ENCODE peak calls at places on chromosomes 7 and 10, in seven cellular contexts. H is fibroblast of lung; R is myocyte; S is CD4-positive, alpha-beta T cell; C is HTR-8/SVneo; Q is cardiac septum; U is GOT3. A is an unnamed sample.

GRCh38 chr10:5999440-6000165 is 22.3 kb upstream of the IL15RA start:
- DNase-seq in S (no peak), C (no peak), Q (no peak), H (no peak), R (no peak), U (no peak), A (no peak)

GRCh38 chr10:74825371-74826141 is 844 bp upstream of the KAT6B start:
- DNase-seq in U (peak), H (no peak), S (peak), Q (peak), R (no peak), C (no peak), A (no peak)

GRCh38 chr10:2341298-2341697 is 604.0 kb upstream of the ADARB2 start:
- DNase-seq in U (no peak), Q (no peak), S (no peak), H (no peak), C (no peak), R (no peak), A (no peak)

GRCh38 chr7:95198891-95199290 is 125.4 kb downstream of the PON1 start:
- DNase-seq in S (no peak), C (no peak), R (no peak), U (no peak), Q (no peak), H (no peak), A (no peak)

GRCh38 chr7:33958126-33958525 is 52.8 kb downstream of the BMPER start:
- DNase-seq in Q (no peak), U (no peak), S (no peak), C (no peak), H (no peak), R (no peak), A (no peak)

GRCh38 chr7:125084196-125084595 is 154.6 kb upstream of the POT1 start:
- DNase-seq in S (no peak), Q (no peak), U (no peak), C (no peak), R (no peak), H (no peak), A (no peak)

GRCh38 chr10:44985175-44985681 is 6.6 kb upstream of the DEPP1 start:
- DNase-seq in U (no peak), S (no peak), H (no peak), Q (no peak), R (peak), C (no peak), A (peak)

GRCh38 chr10:84837877-84838276 is 509.5 kb downstream of the CCSER2 start:
- DNase-seq in Q (no peak), R (no peak), U (no peak), C (no peak), S (no peak), H (no peak), A (no peak)

GRCh38 chr10:113958631-113959382 is 84.9 kb upstream of the ADRB1 start:
- DNase-seq in C (peak), Q (no peak), S (no peak), R (peak), U (peak), H (peak), A (peak)

GRCh38 chr10:69474688-69475432 is 23.6 kb downstream of the TSPAN15 start:
- DNase-seq in S (no peak), Q (no peak), C (peak), R (peak), H (peak), U (no peak), A (no peak)

GRCh38 chr7:72622532-72622931 is 205.5 kb downstream of the TYW1B start:
- DNase-seq in C (no peak), H (no peak), R (no peak), U (no peak), Q (no peak), S (no peak), A (no peak)

GRCh38 chr10:103153302-103153759 is 39.7 kb downstream of the NT5C2 start:
- DNase-seq in R (peak), S (no peak), U (no peak), H (peak), C (no peak), Q (no peak), A (no peak)

GRCh38 chr7:20535541-20535940 is 79.9 kb upstream of the ABCB5 start:
- DNase-seq in Q (no peak), S (no peak), H (no peak), R (no peak), C (no peak), U (no peak), A (no peak)

GRCh38 chr7:16657656-16658279 is 11.8 kb downstream of the BZW2 start:
- DNase-seq in C (peak), S (no peak), R (peak), U (no peak), H (peak), Q (no peak), A (no peak)

GRCh38 chr10:3811331-3811870 is 26.4 kb upstream of the KLF6 start:
- DNase-seq in Q (no peak), C (no peak), R (peak), H (peak), U (no peak), S (no peak), A (no peak)

GRCh38 chr10:35127289-35127891 is 744 bp downstream of the CREM start:
- DNase-seq in H (peak), U (peak), R (peak), C (peak), S (peak), Q (no peak), A (peak)

GRCh38 chr7:54846272-54846671 is 87.3 kb upstream of the SEC61G start:
- DNase-seq in Q (no peak), R (no peak), S (no peak), C (no peak), U (no peak), H (peak), A (no peak)

GRCh38 chr10:133087679-133088523 is at the start of gene ADGRA1:
- DNase-seq in R (peak), Q (no peak), H (no peak), U (no peak), S (no peak), C (no peak), A (no peak)

GRCh38 chr7:157228864-157229422 is 90.2 kb downstream of the UBE3C start:
- DNase-seq in S (peak), R (peak), Q (no peak), H (peak), C (peak), U (no peak), A (no peak)

GRCh38 chr10:69479737-69480412 is 28.6 kb downstream of the TSPAN15 start:
- DNase-seq in C (no peak), S (no peak), Q (no peak), H (no peak), U (no peak), R (peak), A (no peak)

GRCh38 chr7:138882249-138882648 is 84.3 kb upstream of the ATP6V0A4 start:
- DNase-seq in S (no peak), U (no peak), C (no peak), Q (no peak), R (no peak), H (no peak), A (no peak)

GRCh38 chr7:8817448-8818036 is 384.1 kb downstream of the NXPH1 start:
- DNase-seq in U (no peak), Q (no peak), H (no peak), C (no peak), R (no peak), S (no peak), A (no peak)

GRCh38 chr10:79321494-79321882 is 25.8 kb upstream of the PPIF start:
- DNase-seq in U (no peak), H (no peak), S (no peak), C (no peak), R (no peak), Q (no peak), A (no peak)

GRCh38 chr7:44678096-44678467 is 70.6 kb upstream of the ZMIZ2 start:
- DNase-seq in C (no peak), S (no peak), H (peak), U (no peak), Q (no peak), R (no peak), A (no peak)

GRCh38 chr10:131691481-131692090 is 209.2 kb upstream of the PPP2R2D start:
- DNase-seq in R (no peak), H (no peak), C (no peak), S (no peak), Q (peak), U (no peak), A (no peak)

GRCh38 chr7:141201145-141201885 is 127.5 kb downstream of the TMEM178B start:
- DNase-seq in S (no peak), H (no peak), U (no peak), C (no peak), R (peak), Q (no peak), A (no peak)

GRCh38 chr7:88306590-88307048 is at the start of gene STEAP4:
- DNase-seq in H (peak), C (no peak), R (peak), U (no peak), S (no peak), Q (peak), A (peak)

GRCh38 chr10:122786269-122786668 is 59.4 kb downstream of the CUZD1 start:
- DNase-seq in Q (no peak), S (no peak), U (no peak), H (peak), C (peak), R (peak), A (no peak)

GRCh38 chr7:131501930-131502685 is 54.3 kb downstream of the PODXL start:
- DNase-seq in Q (no peak), S (no peak), C (no peak), R (no peak), H (no peak), U (no peak), A (no peak)